ENCODE peak calls at places on chromosomes 5 and 9, in eight cellular contexts. F, P, Z, R, U, B, J and T are unnamed samples.

GRCh38 chr5:172141949-172142319 is 46.1 kb downstream of the STK10 start:
- DNase-seq in F (no peak), B (no peak), J (no peak), U (no peak), R (no peak), Z (no peak), P (no peak), T (no peak)

GRCh38 chr5:76838481-76839261 is 11.1 kb upstream of the S100Z start:
- DNase-seq in Z (peak), P (no peak), R (no peak), U (no peak), J (peak), B (no peak), F (peak), T (no peak)

GRCh38 chr9:97293207-97293721 is 14.2 kb upstream of the CCDC180 start:
- DNase-seq in F (no peak), U (no peak), R (no peak), P (no peak), B (no peak), J (peak), Z (peak), T (no peak)

GRCh38 chr5:424259-425110 is 18.5 kb upstream of the EXOC3 start:
- DNase-seq in F (no peak), R (no peak), U (no peak), P (no peak), B (no peak), J (no peak), Z (peak), T (no peak)

GRCh38 chr9:34601883-34602570 is 9.9 kb downstream of the RPP25L start:
- DNase-seq in B (no peak), U (no peak), Z (no peak), J (no peak), F (no peak), P (no peak), R (no peak), T (no peak)

GRCh38 chr5:145887976-145888574 is 15.3 kb upstream of the GRXCR2 start:
- DNase-seq in U (no peak), F (peak), R (no peak), Z (peak), B (no peak), P (no peak), J (peak), T (no peak)

GRCh38 chr9:135809166-135809565 is 98.2 kb downstream of the CAMSAP1 start:
- DNase-seq in U (no peak), P (no peak), F (no peak), R (no peak), Z (peak), B (no peak), J (peak), T (no peak)

GRCh38 chr9:94030318-94031179 is 53.7 kb upstream of the PTPDC1 start:
- DNase-seq in J (peak), B (peak), F (peak), R (peak), P (peak), U (peak), Z (peak), T (no peak)

GRCh38 chr5:58497956-58498942 is 7.0 kb downstream of the GAPT start:
- DNase-seq in B (no peak), F (peak), Z (peak), R (no peak), U (no peak), J (peak), P (no peak), T (peak)

GRCh38 chr9:14584571-14584970 is 108.7 kb downstream of the ZDHHC21 start:
- DNase-seq in B (no peak), J (no peak), R (no peak), Z (no peak), U (no peak), F (no peak), P (no peak), T (no peak)

GRCh38 chr5:10310073-10310779 is 2.5 kb upstream of the CMBL start:
- DNase-seq in B (no peak), P (no peak), R (no peak), U (no peak), J (peak), Z (peak), F (peak), T (peak)

GRCh38 chr9:114382951-114383865 is 4.6 kb downstream of the AKNA start:
- DNase-seq in Z (no peak), F (no peak), J (peak), U (peak), B (peak), R (peak), P (no peak), T (no peak)

GRCh38 chr9:116940614-116941215 is 253.6 kb downstream of the TRIM32 start:
- DNase-seq in P (no peak), J (no peak), F (no peak), Z (peak), U (no peak), R (no peak), B (no peak), T (no peak)

GRCh38 chr9:78539904-78540303 is 243.0 kb downstream of the PSAT1 start:
- DNase-seq in J (peak), F (no peak), B (no peak), Z (peak), R (no peak), U (no peak), P (no peak), T (no peak)

GRCh38 chr5:151215546-151215880 is 8.4 kb downstream of the CCDC69 start:
- DNase-seq in Z (no peak), U (no peak), F (no peak), J (no peak), B (no peak), P (no peak), R (no peak), T (no peak)

GRCh38 chr9:128419061-128419925 is 1.4 kb upstream of the CERCAM start:
- DNase-seq in J (no peak), R (no peak), B (no peak), P (peak), F (peak), U (no peak), Z (peak), T (peak)

GRCh38 chr5:133878236-133878555 is 90.2 kb downstream of the C5orf15 start:
- DNase-seq in R (no peak), F (no peak), P (no peak), U (no peak), Z (no peak), J (no peak), B (no peak), T (no peak)

GRCh38 chr5:17022296-17022695 is 86.2 kb upstream of the MYO10 start:
- DNase-seq in Z (peak), R (no peak), J (no peak), B (no peak), U (no peak), P (no peak), F (no peak), T (no peak)

GRCh38 chr9:89815903-89816573 is 211.2 kb downstream of the GADD45G start:
- DNase-seq in J (no peak), B (no peak), R (no peak), Z (no peak), F (no peak), U (no peak), P (no peak), T (no peak)

GRCh38 chr9:107270082-107270481 is 13.0 kb upstream of the RAD23B start:
- DNase-seq in U (no peak), P (no peak), R (no peak), B (no peak), Z (no peak), F (no peak), J (no peak), T (no peak)

GRCh38 chr5:172600571-172600970 is 40.5 kb upstream of the NEURL1B start:
- DNase-seq in Z (no peak), R (no peak), U (no peak), F (no peak), J (no peak), P (no peak), B (no peak), T (no peak)

GRCh38 chr5:111313017-111313724 is 89.0 kb downstream of the CAMK4 start:
- DNase-seq in J (no peak), P (no peak), B (no peak), Z (no peak), F (no peak), U (no peak), R (no peak), T (no peak)